ENCODE peak calls at places on chromosomes 12 and 14, in ten cellular contexts. L, W, X, O, S, F, Z, U, C and D are unnamed samples.

GRCh38 chr14:65153101-65153500 is 50.8 kb upstream of the MAX start:
- DNase-seq in L (no peak), W (no peak), X (no peak), O (no peak), S (no peak), F (no peak), Z (no peak), U (no peak), C (no peak), D (peak)

GRCh38 chr14:101997429-101998336 is 33.3 kb downstream of the DYNC1H1 start:
- DNase-seq in L (no peak), W (no peak), X (no peak), O (no peak), S (no peak), F (no peak), Z (no peak), U (no peak), C (no peak), D (no peak)

GRCh38 chr14:63134801-63135200 is 69.4 kb upstream of the RHOJ start:
- DNase-seq in L (no peak), W (no peak), X (no peak), O (no peak), S (peak), F (peak), Z (no peak), U (no peak), C (no peak), D (peak)

GRCh38 chr14:75578099-75578785 is at the start of gene FLVCR2:
- DNase-seq in L (peak), W (peak), X (no peak), O (peak), S (peak), F (peak), Z (no peak), U (peak), C (peak), D (peak)

GRCh38 chr14:35337074-35337556 is 44.9 kb downstream of the PSMA6 start:
- DNase-seq in L (no peak), W (no peak), X (no peak), O (no peak), S (no peak), F (no peak), Z (no peak), U (no peak), C (no peak), D (no peak)

GRCh38 chr12:57467915-57468314 is 8.3 kb downstream of the GLI1 start:
- DNase-seq in L (no peak), W (no peak), X (no peak), O (no peak), S (no peak), F (no peak), Z (no peak), U (no peak), C (no peak), D (no peak)

GRCh38 chr14:21251215-21251614 is 18.0 kb downstream of the HNRNPC start:
- DNase-seq in L (no peak), W (no peak), X (no peak), O (no peak), S (no peak), F (no peak), Z (no peak), U (no peak), C (no peak), D (no peak)

GRCh38 chr14:77000340-77001235 is 27.9 kb downstream of the IRF2BPL start:
- DNase-seq in L (no peak), W (no peak), X (no peak), O (peak), S (no peak), F (peak), Z (peak), U (no peak), C (peak), D (peak)

GRCh38 chr14:100192672-100193416 is 33.4 kb upstream of the DEGS2 start:
- DNase-seq in L (peak), W (peak), X (peak), O (peak), S (peak), F (peak), Z (peak), U (peak), C (peak), D (peak)

GRCh38 chr14:25034803-25035681 is 14.9 kb downstream of the STXBP6 start:
- DNase-seq in L (no peak), W (no peak), X (no peak), O (no peak), S (peak), F (no peak), Z (no peak), U (no peak), C (no peak), D (peak)

GRCh38 chr12:112283541-112283940 is 98.7 kb downstream of the HECTD4 start:
- DNase-seq in L (no peak), W (no peak), X (no peak), O (no peak), S (no peak), F (no peak), Z (no peak), U (no peak), C (no peak), D (no peak)

GRCh38 chr12:80033457-80033856 is 65.9 kb upstream of the OTOGL start:
- DNase-seq in L (no peak), W (no peak), X (no peak), O (no peak), S (no peak), F (peak), Z (no peak), U (no peak), C (peak), D (no peak)

GRCh38 chr14:100824156-100824555 is 1.8 kb upstream of the MEG3 start:
- DNase-seq in L (no peak), W (no peak), X (no peak), O (peak), S (no peak), F (no peak), Z (no peak), U (no peak), C (no peak), D (no peak)

GRCh38 chr12:30108666-30109065 is 324.9 kb upstream of the TMTC1 start:
- DNase-seq in L (no peak), W (no peak), X (no peak), O (no peak), S (no peak), F (no peak), Z (no peak), U (no peak), C (no peak), D (no peak)

GRCh38 chr12:58310828-58311273 is 369.5 kb downstream of the ATP23 start:
- DNase-seq in L (no peak), W (no peak), X (no peak), O (no peak), S (peak), F (peak), Z (no peak), U (no peak), C (peak), D (peak)

GRCh38 chr14:58353516-58354299 is 42.0 kb upstream of the TOMM20L start:
- DNase-seq in L (no peak), W (no peak), X (no peak), O (no peak), S (no peak), F (no peak), Z (no peak), U (no peak), C (no peak), D (peak)

GRCh38 chr12:65300679-65301349 is 22.3 kb downstream of the MSRB3 start:
- DNase-seq in L (no peak), W (no peak), X (no peak), O (no peak), S (peak), F (peak), Z (no peak), U (no peak), C (no peak), D (peak)

GRCh38 chr12:22477166-22477893 is 67.0 kb downstream of the C2CD5 start:
- DNase-seq in L (no peak), W (no peak), X (no peak), O (no peak), S (no peak), F (peak), Z (no peak), U (no peak), C (peak), D (no peak)

GRCh38 chr12:74983917-74984316 is 225.7 kb downstream of the KCNC2 start:
- DNase-seq in L (no peak), W (no peak), X (no peak), O (no peak), S (no peak), F (no peak), Z (no peak), U (no peak), C (no peak), D (peak)

GRCh38 chr14:78764240-78764639 is 594.1 kb downstream of the NRXN3 start:
- DNase-seq in L (no peak), W (no peak), X (no peak), O (peak), S (peak), F (peak), Z (no peak), U (no peak), C (no peak), D (no peak)